ENCODE peak calls at places on chromosomes 11 and 22, in seven cellular contexts. H, O, T, U, Y, F and G are unnamed samples.

GRCh38 chr22:20981787-20982562 is at the start of gene LZTR1:
- ATAC-seq in Y (peak), H (peak), U (peak), F (peak), O (peak), T (peak), G (peak)

GRCh38 chr11:57321996-57322880 is 2.5 kb downstream of the TNKS1BP1 start:
- ATAC-seq in U (peak), H (peak), Y (peak), O (no peak), T (peak), F (no peak), G (no peak)

GRCh38 chr11:79237111-79237510 is 203.7 kb downstream of the TENM4 start:
- ATAC-seq in H (no peak), O (no peak), T (no peak), U (peak), F (no peak), Y (no peak), G (no peak)

GRCh38 chr22:28802595-28803087 is 2.3 kb upstream of the XBP1 start:
- ATAC-seq in U (peak), T (no peak), H (no peak), O (no peak), Y (no peak), F (no peak), G (no peak)

GRCh38 chr22:29716814-29717213 is 3.0 kb upstream of the CABP7 start:
- ATAC-seq in Y (peak), T (peak), H (no peak), O (no peak), F (peak), U (peak), G (no peak)

GRCh38 chr11:72591785-72592490 is 82.3 kb downstream of the PDE2A start:
- ATAC-seq in O (peak), F (peak), T (no peak), Y (no peak), H (no peak), U (no peak), G (peak)

GRCh38 chr11:8168485-8169257 is at the start of gene RIC3:
- ATAC-seq in H (peak), Y (peak), O (peak), T (peak), F (peak), U (peak), G (peak)

GRCh38 chr11:33699515-33700424 is 856 bp downstream of the C11orf91 start:
- ATAC-seq in U (no peak), O (no peak), F (no peak), T (no peak), Y (no peak), H (no peak), G (no peak)

GRCh38 chr11:69832561-69833413 is 13.6 kb upstream of the FGF3 start:
- ATAC-seq in Y (no peak), H (no peak), O (no peak), U (no peak), T (peak), F (no peak), G (no peak)

GRCh38 chr22:46053563-46054090 is 76.7 kb upstream of the WNT7B start:
- ATAC-seq in O (peak), H (peak), U (peak), Y (peak), T (no peak), F (peak), G (peak)

GRCh38 chr22:27810566-27810965 is 9.0 kb upstream of the MN1 start:
- ATAC-seq in F (no peak), O (no peak), Y (peak), H (peak), U (peak), T (no peak), G (no peak)

GRCh38 chr22:39520874-39521857 is 804 bp downstream of the ATF4 start:
- ATAC-seq in U (peak), Y (peak), T (no peak), O (peak), F (peak), H (no peak), G (peak)

GRCh38 chr11:74057251-74058151 is 48.6 kb upstream of the UCP3 start:
- ATAC-seq in Y (no peak), O (no peak), H (no peak), T (no peak), F (no peak), U (no peak), G (no peak)

GRCh38 chr22:40058265-40058664 is 63.5 kb downstream of the FAM83F start:
- ATAC-seq in H (no peak), U (peak), O (no peak), Y (peak), F (peak), T (peak), G (no peak)

GRCh38 chr11:98056945-98057344 is 963.8 kb upstream of the CNTN5 start:
- ATAC-seq in T (no peak), U (no peak), F (no peak), H (no peak), Y (no peak), O (no peak), G (no peak)

GRCh38 chr11:119249671-119250010 is 43.5 kb downstream of the CBL start:
- ATAC-seq in O (no peak), H (no peak), U (no peak), Y (no peak), F (no peak), T (no peak), G (no peak)

GRCh38 chr11:68226421-68226820 is 13.3 kb upstream of the KMT5B start:
- ATAC-seq in U (no peak), F (no peak), H (no peak), Y (no peak), O (no peak), T (no peak), G (no peak)

GRCh38 chr11:116697011-116697410 is 75.8 kb downstream of the BUD13 start:
- ATAC-seq in Y (no peak), U (no peak), T (peak), F (no peak), O (no peak), H (no peak), G (no peak)

GRCh38 chr22:32997295-32997694 is 60.9 kb downstream of the SYN3 start:
- ATAC-seq in T (no peak), O (no peak), U (no peak), H (no peak), F (no peak), Y (no peak), G (no peak)